ENCODE peak calls at places on chromosomes 3 and 15, in seven cellular contexts. M is hepatic stellate cell, V is NCI-H774, P is HuH-7.5, C is NCI-H1092, R is transverse colon, U is brain microvascular endothelial cell. W is an unnamed sample.

GRCh38 chr15:47289667-47290066 is 427.6 kb upstream of the SEMA6D start:
- DNase-seq in M (no peak), V (no peak), P (no peak), C (no peak), R (no peak), U (no peak), W (no peak)

GRCh38 chr3:87109431-87109830 is 117.7 kb upstream of the CHMP2B start:
- DNase-seq in M (no peak), V (no peak), P (no peak), C (no peak), R (no peak), U (no peak), W (no peak)

GRCh38 chr15:42726114-42726513 is 10.8 kb downstream of the CDAN1 start:
- DNase-seq in M (no peak), V (no peak), P (no peak), C (no peak), R (no peak), U (no peak), W (no peak)

GRCh38 chr3:194204036-194204792 is 68.3 kb downstream of the HES1 start:
- DNase-seq in M (no peak), V (peak; percentile 49), P (peak; percentile 48), C (no peak), R (no peak), U (no peak), W (no peak)

GRCh38 chr15:46120713-46121112 is 485.9 kb downstream of the SQOR start:
- DNase-seq in M (no peak), V (no peak), P (no peak), C (no peak), R (no peak), U (no peak), W (no peak)

GRCh38 chr3:111591555-111591954 is 3.6 kb downstream of the ZBED2 start:
- DNase-seq in M (no peak), V (no peak), P (no peak), C (no peak), R (no peak), U (no peak), W (no peak)

GRCh38 chr3:66763294-66763693 is 234.8 kb upstream of the KBTBD8 start:
- DNase-seq in M (no peak), V (no peak), P (peak; percentile 6), C (no peak), R (no peak), U (no peak), W (no peak)

GRCh38 chr3:106261915-106262683 is 393.3 kb upstream of the CBLB start:
- DNase-seq in M (no peak), V (no peak), P (no peak), C (no peak), R (no peak), U (peak; percentile 29), W (no peak)

GRCh38 chr15:21267686-21268395 is 172.5 kb downstream of the POTEB3 start:
- DNase-seq in M (no peak), V (no peak), P (no peak), C (no peak), R (no peak), U (no peak), W (no peak)

GRCh38 chr3:58008140-58009025 is at the start of gene FLNB:
- DNase-seq in M (peak; percentile 93), V (peak; percentile 21), P (peak; percentile 48), C (peak; percentile 44), R (peak; percentile 83), U (peak; percentile 53), W (no peak)

GRCh38 chr3:108305484-108306172 is 9.3 kb downstream of the HHLA2 start:
- DNase-seq in M (no peak), V (no peak), P (no peak), C (no peak), R (peak; percentile 73), U (no peak), W (no peak)

GRCh38 chr15:84671211-84671610 is 13.2 kb upstream of the NMB start:
- DNase-seq in M (peak; percentile 59), V (no peak), P (no peak), C (no peak), R (no peak), U (peak; percentile 47), W (no peak)